ENCODE peak calls at places on chromosomes 7 and 10, in nine cellular contexts. P is tibial artery, Y is GM12878, K is PC-3, H is Caco-2, Z is right atrium auricular region, E is WERI-Rb-1, T is uterus, S is endothelial cell of umbilical vein. G is an unnamed sample. For H3K9me3, the result is how much of the 10 kb centered on the place peaks cover.

GRCh38 chr7:47500103-47500563 is 81.8 kb downstream of the TNS3 start:
- DNase-seq in P (no peak), Y (no peak), K (no peak), H (no peak), Z (no peak), E (no peak), T (no peak), S (no peak), G (no peak)

GRCh38 chr10:70379581-70380176 is 2.7 kb downstream of the LRRC20 start:
- DNase-seq in P (no peak), Y (no peak), K (peak), H (no peak), Z (no peak), E (no peak), T (no peak), S (no peak), G (no peak)

GRCh38 chr10:72274213-72274729 is 547 bp downstream of the DDIT4 start:
- DNase-seq in P (no peak), Y (no peak), K (no peak), H (no peak), Z (no peak), E (peak), T (no peak), S (no peak), G (no peak)

GRCh38 chr10:59905066-59905734 is 1.2 kb downstream of the CCDC6 start:
- DNase-seq in P (peak), Y (no peak), K (peak), H (peak), Z (no peak), E (peak), T (peak), S (peak), G (peak)

GRCh38 chr10:96618648-96619047 is 31.8 kb upstream of the TM9SF3 start:
- DNase-seq in P (peak), Y (no peak), K (no peak), H (no peak), Z (no peak), E (peak), T (peak), S (no peak), G (peak)

GRCh38 chr7:32536585-32536984 is 41.3 kb downstream of the AVL9 start:
- DNase-seq in P (no peak), Y (no peak), K (peak), H (no peak), Z (no peak), E (no peak), T (no peak), S (peak), G (no peak)

GRCh38 chr10:98170249-98171117 is 36.0 kb downstream of the R3HCC1L start:
- DNase-seq in P (no peak), Y (peak), K (peak), H (peak), Z (no peak), E (peak), T (no peak), S (peak), G (no peak)

GRCh38 chr7:55066938-55067337 is 48.1 kb downstream of the EGFR start:
- DNase-seq in P (no peak), Y (no peak), K (no peak), H (peak), Z (no peak), E (no peak), T (no peak), S (no peak), G (no peak)

GRCh38 chr10:103660364-103661197 is 167.1 kb downstream of the NEURL1 start:
- DNase-seq in P (peak), Y (no peak), K (no peak), H (no peak), Z (no peak), E (no peak), T (no peak), S (peak), G (no peak)

GRCh38 chr10:24694086-24694485 is 29.6 kb downstream of the ARHGAP21 start:
- DNase-seq in P (no peak), Y (no peak), K (no peak), H (no peak), Z (no peak), E (no peak), T (no peak), S (no peak), G (no peak)

GRCh38 chr10:69766161-69766910 is 35.4 kb upstream of the COL13A1 start:
- DNase-seq in P (no peak), Y (no peak), K (no peak), H (no peak), Z (no peak), E (no peak), T (no peak), S (no peak), G (no peak)

GRCh38 chr10:1401056-1401965 is 336.0 kb downstream of the ADARB2 start:
- DNase-seq in P (peak), Y (no peak), K (no peak), H (no peak), Z (peak), E (no peak), T (no peak), S (no peak), G (no peak)

GRCh38 chr10:7501157-7501556 is 90.3 kb upstream of the SFMBT2 start:
- DNase-seq in P (no peak), Y (no peak), K (no peak), H (no peak), Z (no peak), E (no peak), T (no peak), S (no peak), G (no peak)

GRCh38 chr10:107487284-107487683 is 322.8 kb upstream of the SORCS1 start:
- DNase-seq in P (no peak), Y (no peak), K (peak), H (no peak), Z (no peak), E (no peak), T (no peak), S (no peak), G (no peak)

GRCh38 chr7:6654113-6654841 is 17.2 kb downstream of the ZNF316 start:
- DNase-seq in P (peak), Y (no peak), K (no peak), H (no peak), Z (no peak), E (no peak), T (no peak), S (no peak), G (peak)

GRCh38 chr10:93762979-93763391 is 5.2 kb downstream of the LGI1 start:
- DNase-seq in P (no peak), Y (peak), K (peak), H (peak), Z (no peak), E (no peak), T (no peak), S (no peak), G (no peak)

GRCh38 chr7:139232377-139232717 is 1.3 kb downstream of the UBN2 start:
- DNase-seq in P (no peak), Y (no peak), K (no peak), H (no peak), Z (no peak), E (no peak), T (no peak), S (no peak), G (no peak)

GRCh38 chr7:106143711-106144347 is 31.7 kb upstream of the SYPL1 start:
- DNase-seq in P (no peak), Y (no peak), K (no peak), H (peak), Z (no peak), E (peak), T (no peak), S (no peak), G (no peak)

GRCh38 chr7:31545549-31545948 is 31.7 kb downstream of the ITPRID1 start:
- DNase-seq in P (no peak), Y (no peak), K (no peak), H (no peak), Z (no peak), E (no peak), T (no peak), S (no peak), G (no peak)

GRCh38 chr10:25191162-25191895 is 16.5 kb downstream of the GPR158 start:
- DNase-seq in P (no peak), Y (no peak), K (no peak), H (no peak), Z (no peak), E (no peak), T (no peak), S (no peak), G (no peak)

GRCh38 chr10:85319826-85320225 is 991.4 kb downstream of the CCSER2 start:
- DNase-seq in P (no peak), Y (no peak), K (no peak), H (no peak), Z (no peak), E (peak), T (no peak), S (no peak), G (no peak)

GRCh38 chr10:77967611-77968022 is 41.1 kb upstream of the DLG5 start:
- DNase-seq in P (no peak), Y (no peak), K (no peak), H (no peak), Z (no peak), E (no peak), T (no peak), S (no peak), G (no peak)

GRCh38 chr10:45433716-45434469 is 59.9 kb downstream of the ALOX5 start:
- DNase-seq in P (no peak), Y (peak), K (no peak), H (no peak), Z (no peak), E (no peak), T (no peak), S (no peak), G (no peak)

GRCh38 chr7:37738338-37738737 is 54.8 kb downstream of the GPR141 start:
- DNase-seq in P (no peak), Y (no peak), K (no peak), H (no peak), Z (no peak), E (no peak), T (no peak), S (no peak), G (no peak)

GRCh38 chr7:1906087-1906830 is 236.2 kb downstream of the ELFN1 start:
- DNase-seq in P (no peak), Y (no peak), K (no peak), H (no peak), Z (no peak), E (no peak), T (no peak), S (no peak), G (peak)

GRCh38 chr10:127129104-127129503 is 67.3 kb downstream of the INSYN2A start:
- DNase-seq in P (no peak), Y (no peak), K (no peak), H (no peak), Z (no peak), E (no peak), T (no peak), S (no peak), G (no peak)

GRCh38 chr7:151139071-151139521 is 28.4 kb downstream of the GBX1 start:
- DNase-seq in P (no peak), Y (no peak), K (no peak), H (peak), Z (no peak), E (peak), T (no peak), S (no peak), G (peak)

GRCh38 chr10:43715334-43715733 is 66.7 kb upstream of the ZNF32 start:
- DNase-seq in P (no peak), Y (no peak), K (no peak), H (no peak), Z (no peak), E (no peak), T (no peak), S (no peak), G (no peak)

GRCh38 chr10:71297343-71297742 is 21.7 kb upstream of the SLC29A3 start:
- DNase-seq in P (no peak), Y (no peak), K (no peak), H (no peak), Z (no peak), E (no peak), T (no peak), S (no peak), G (peak)

GRCh38 chr10:133186416-133187090 is 26.5 kb downstream of the KNDC1 start:
- DNase-seq in P (no peak), Y (no peak), K (no peak), H (no peak), Z (no peak), E (no peak), T (no peak), S (no peak), G (no peak)

GRCh38 chr10:133185916-133186315 is 25.9 kb downstream of the KNDC1 start:
- DNase-seq in P (no peak), Y (no peak), K (no peak), H (no peak), Z (no peak), E (no peak), T (no peak), S (no peak), G (no peak)

GRCh38 chr10:133184591-133185244 is 24.7 kb downstream of the KNDC1 start:
- DNase-seq in P (no peak), Y (no peak), K (no peak), H (no peak), Z (no peak), E (no peak), T (no peak), S (no peak), G (no peak)

GRCh38 chr10:133183646-133184378 is 23.8 kb downstream of the KNDC1 start:
- DNase-seq in P (no peak), Y (no peak), K (no peak), H (no peak), Z (no peak), E (no peak), T (no peak), S (no peak), G (no peak)

GRCh38 chr10:133185421-133185820 is 25.4 kb downstream of the KNDC1 start:
- DNase-seq in P (no peak), Y (no peak), K (peak), H (no peak), Z (no peak), E (no peak), T (no peak), S (no peak), G (no peak)
- H3K9me3 ChIP-seq in P (under half), Y (under half), K (under half), H (under half), Z (under half), E (under half), T (under half), S (under half), G (under half)

GRCh38 chr7:79806161-79806734 is 328.4 kb upstream of the GNAI1 start:
- DNase-seq in P (no peak), Y (no peak), K (peak), H (no peak), Z (no peak), E (no peak), T (no peak), S (peak), G (no peak)
- TF ChIP-seq CTCF in P (no peak), Y (no peak), K (peak), H (peak), Z (no peak), E (peak), T (no peak), S (no peak), G (no peak)

GRCh38 chr7:24504040-24504439 is 69.2 kb upstream of the PALS2 start:
- DNase-seq in P (no peak), Y (no peak), K (no peak), H (no peak), Z (no peak), E (no peak), T (no peak), S (no peak), G (no peak)

GRCh38 chr7:24504871-24505270 is 68.4 kb upstream of the PALS2 start:
- DNase-seq in P (no peak), Y (no peak), K (no peak), H (no peak), Z (no peak), E (no peak), T (no peak), S (no peak), G (no peak)

GRCh38 chr7:24508301-24508700 is 65.0 kb upstream of the PALS2 start:
- DNase-seq in P (no peak), Y (no peak), K (no peak), H (peak), Z (no peak), E (no peak), T (no peak), S (no peak), G (no peak)

GRCh38 chr7:24503511-24503910 is 69.7 kb upstream of the PALS2 start:
- DNase-seq in P (no peak), Y (no peak), K (no peak), H (no peak), Z (no peak), E (no peak), T (no peak), S (no peak), G (no peak)

DNA sequence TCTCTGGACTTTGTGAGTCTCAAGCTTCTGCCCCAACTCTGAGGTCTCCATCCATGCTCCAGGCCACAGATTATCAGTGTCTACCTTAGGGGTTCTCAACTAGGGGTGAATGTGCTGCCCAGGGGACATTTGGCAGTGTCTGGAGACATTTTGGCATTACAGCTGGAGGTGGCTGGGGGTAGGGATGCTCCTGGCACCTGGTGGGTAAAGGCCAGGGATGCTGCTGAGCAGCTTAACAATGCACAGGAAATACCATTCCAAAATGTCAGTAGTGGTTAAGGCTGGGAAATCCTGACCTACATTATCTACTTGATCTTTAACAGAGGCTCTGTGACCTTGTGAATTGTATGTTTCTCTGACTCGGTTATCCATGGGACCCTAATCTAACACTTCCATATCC is 67.3 kb upstream of the PALS2 start:
- DNase-seq in P (no peak), Y (no peak), K (no peak), H (no peak), Z (no peak), E (no peak), T (no peak), S (no peak), G (no peak)
- H3K9me3 ChIP-seq in P (under half), Y (under half), K (under half), H (under half), Z (under half), E (under half), T (under half), S (under half), G (under half)

GRCh38 chr10:66215005-66215404 is 710.8 kb upstream of the LRRTM3 start:
- DNase-seq in P (no peak), Y (no peak), K (peak), H (no peak), Z (no peak), E (no peak), T (no peak), S (no peak), G (no peak)
- TF ChIP-seq CTCF in P (no peak), Y (peak), K (peak), H (peak), Z (no peak), E (no peak), T (no peak), S (no peak), G (no peak)

DNA sequence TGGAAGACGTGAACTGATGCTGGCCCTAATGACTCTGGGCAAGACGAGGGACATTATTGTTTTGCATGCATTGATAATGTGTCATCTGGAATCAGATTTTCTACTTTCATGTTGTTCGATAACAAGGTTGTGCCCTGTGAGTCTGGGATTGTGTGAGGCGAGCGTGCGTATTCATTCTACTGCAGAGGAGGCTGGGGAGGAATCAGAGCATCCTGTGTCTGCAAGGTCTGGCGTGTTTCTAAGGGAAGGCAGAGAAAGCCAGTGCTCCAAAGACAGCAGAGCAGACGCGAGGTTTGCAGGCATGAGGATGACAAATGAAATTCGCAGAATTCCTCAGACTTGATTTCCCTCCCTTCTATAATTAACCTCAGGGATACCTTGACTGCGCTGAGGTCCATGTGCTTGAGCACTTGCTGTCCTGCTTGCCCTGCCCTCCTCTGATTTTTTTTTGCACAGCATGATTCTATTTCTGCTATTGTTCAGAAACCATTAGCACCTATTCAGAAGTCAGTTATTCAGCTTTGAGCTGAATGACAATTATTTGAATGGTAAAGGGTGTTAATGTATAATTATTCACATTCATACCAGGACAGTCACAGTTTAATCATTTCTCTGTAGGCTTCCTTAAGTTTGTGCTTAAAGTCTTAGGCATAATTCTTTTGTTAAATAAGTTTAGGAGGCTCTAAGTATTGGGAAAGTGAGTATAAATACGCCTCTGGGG is 233.6 kb downstream of the EBF3 start:
- DNase-seq in P (no peak), Y (no peak), K (no peak), H (no peak), Z (no peak), E (no peak), T (no peak), S (no peak), G (no peak)
- H3K9me3 ChIP-seq in P (under half), Y (under half), K (under half), H (under half), Z (under half), E (under half), T (under half), S (under half), G (under half)